ENCODE peak calls at places on chromosome 1, in five cellular contexts. Z is lung, R is body of pancreas, W is uterus, J is left ventricle myocardium inferior. M is an unnamed sample. For H3K27me3 and H3K4me1, the result is how much of the 10 kb centered on the place peaks cover.

GRCh38 chr1:40182956-40183710 is 21.9 kb downstream of the RLF start:
- DNase-seq in Z (no peak), R (no peak), W (no peak), J (no peak), M (peak)

GRCh38 chr1:11680270-11681070 is 478 bp downstream of the MAD2L2 start:
- DNase-seq in Z (no peak), R (no peak), W (no peak), J (no peak), M (no peak)

GRCh38 chr1:51664412-51665240 is 47.7 kb downstream of the OSBPL9 start:
- DNase-seq in Z (no peak), R (no peak), W (no peak), J (no peak), M (peak)

GRCh38 chr1:112058815-112059450 is 69.5 kb upstream of the KCND3 start:
- DNase-seq in Z (no peak), R (no peak), W (no peak), J (no peak), M (no peak)

GRCh38 chr1:2385606-2386280 is 5.6 kb downstream of the MORN1 start:
- DNase-seq in Z (no peak), R (no peak), W (no peak), J (no peak), M (no peak)

GRCh38 chr1:23065385-23065784 is 46.1 kb downstream of the KDM1A start:
- DNase-seq in Z (no peak), R (no peak), W (no peak), J (no peak), M (no peak)

GRCh38 chr1:30881266-30882181 is 27.0 kb downstream of the SDC3 start:
- DNase-seq in Z (no peak), R (no peak), W (no peak), J (no peak), M (no peak)

GRCh38 chr1:115461526-115461925 is 123.5 kb upstream of the NGF start:
- DNase-seq in Z (no peak), R (no peak), W (no peak), J (no peak), M (no peak)

GRCh38 chr1:78171736-78172590 is 126.2 kb downstream of the GIPC2 start:
- DNase-seq in Z (no peak), R (no peak), W (no peak), J (no peak), M (no peak)

GRCh38 chr1:8874230-8875201 is 4.0 kb downstream of the ENO1 start:
- DNase-seq in Z (no peak), R (no peak), W (no peak), J (no peak), M (no peak)

DNA sequence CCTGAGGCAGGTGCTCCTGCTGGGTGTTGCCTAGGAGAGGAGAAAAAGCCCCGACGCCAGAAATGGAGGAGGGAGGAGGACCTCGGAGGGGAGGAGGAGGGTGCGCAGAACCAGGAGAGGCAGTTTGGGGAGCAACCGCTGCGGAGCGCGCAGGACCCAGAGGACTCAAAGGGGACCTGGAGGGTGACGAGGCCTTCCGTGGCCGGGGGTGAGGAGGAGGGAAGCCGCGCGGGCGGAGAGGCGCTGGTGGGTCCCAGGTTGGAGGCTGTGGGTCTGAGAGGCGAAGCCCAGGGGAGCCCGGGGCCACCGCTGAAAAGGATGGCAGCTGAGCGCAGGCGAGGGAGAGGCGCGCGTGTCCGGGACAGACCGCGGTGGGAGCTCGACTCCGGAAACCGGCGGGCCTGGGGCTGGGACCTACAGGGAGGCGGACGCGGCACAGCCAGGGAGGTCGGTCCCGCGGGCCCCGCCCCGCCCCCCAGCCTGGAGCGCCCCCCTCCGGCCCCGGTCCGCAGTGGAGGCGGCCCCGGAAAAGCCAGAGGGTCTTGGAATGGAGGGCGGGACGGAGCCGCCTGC is 15.1 kb downstream of the RNF223 start:
- DNase-seq in Z (no peak), R (no peak), W (no peak), J (no peak), M (no peak)
- H3K27me3 ChIP-seq in Z (under half), R (under half), W (under half), J (half or more), M (under half)

DNA sequence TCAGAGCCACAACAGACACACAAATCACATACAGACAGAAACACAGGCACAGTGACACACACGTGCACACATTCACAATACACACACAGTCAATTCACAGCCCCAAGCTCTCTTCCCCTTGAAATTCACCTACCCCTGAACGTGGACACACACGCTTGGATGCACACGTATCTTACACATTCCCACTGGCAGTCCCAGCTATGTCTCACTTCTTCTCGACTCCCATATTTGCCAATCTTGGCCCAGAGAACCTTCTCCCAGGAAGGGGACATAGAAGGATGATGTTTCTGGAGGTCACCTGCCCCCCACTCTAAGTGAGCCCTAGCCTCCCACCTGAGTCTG is 1.6 kb downstream of the CRYBG2 start:
- DNase-seq in Z (no peak), R (no peak), W (no peak), J (no peak), M (no peak)
- H3K4me3 ChIP-seq in Z (no peak), R (no peak), W (no peak), J (no peak), M (no peak)

GRCh38 chr1:26744075-26744958 is 43.4 kb upstream of the PIGV start:
- DNase-seq in Z (peak), R (peak), W (peak), J (peak), M (peak)
- H3K4me1 ChIP-seq in Z (under half), R (under half), W (under half), J (half or more), M (under half)

DNA sequence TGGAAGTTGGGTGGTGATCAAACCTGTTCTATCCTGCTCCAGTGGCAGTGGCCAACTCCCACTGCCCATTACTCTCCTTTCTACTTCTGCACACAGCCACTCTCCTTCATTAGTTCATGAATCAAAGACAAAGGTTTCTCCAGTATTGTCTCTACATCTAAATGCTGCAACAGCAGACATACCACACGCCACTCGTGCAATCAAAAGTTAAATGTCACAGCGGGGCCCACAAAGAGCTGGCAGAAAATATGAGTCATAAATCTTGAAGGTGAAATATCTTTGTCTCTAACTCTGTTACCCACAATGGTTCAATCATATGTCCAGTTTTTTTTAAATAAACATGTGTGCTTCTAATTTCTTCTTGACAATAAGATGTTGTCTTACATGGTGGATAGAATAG is 13.3 kb downstream of the APCS start:
- DNase-seq in Z (no peak), R (no peak), W (no peak), J (no peak), M (peak)
- H3K27me3 ChIP-seq in Z (under half), R (under half), W (under half), J (under half), M (under half)

GRCh38 chr1:110916669-110917306 is 43.8 kb downstream of the CD53 start:
- DNase-seq in Z (no peak), R (no peak), W (no peak), J (no peak), M (no peak)
- H3K4me3 ChIP-seq in Z (no peak), R (no peak), W (no peak), J (no peak), M (no peak)

DNA sequence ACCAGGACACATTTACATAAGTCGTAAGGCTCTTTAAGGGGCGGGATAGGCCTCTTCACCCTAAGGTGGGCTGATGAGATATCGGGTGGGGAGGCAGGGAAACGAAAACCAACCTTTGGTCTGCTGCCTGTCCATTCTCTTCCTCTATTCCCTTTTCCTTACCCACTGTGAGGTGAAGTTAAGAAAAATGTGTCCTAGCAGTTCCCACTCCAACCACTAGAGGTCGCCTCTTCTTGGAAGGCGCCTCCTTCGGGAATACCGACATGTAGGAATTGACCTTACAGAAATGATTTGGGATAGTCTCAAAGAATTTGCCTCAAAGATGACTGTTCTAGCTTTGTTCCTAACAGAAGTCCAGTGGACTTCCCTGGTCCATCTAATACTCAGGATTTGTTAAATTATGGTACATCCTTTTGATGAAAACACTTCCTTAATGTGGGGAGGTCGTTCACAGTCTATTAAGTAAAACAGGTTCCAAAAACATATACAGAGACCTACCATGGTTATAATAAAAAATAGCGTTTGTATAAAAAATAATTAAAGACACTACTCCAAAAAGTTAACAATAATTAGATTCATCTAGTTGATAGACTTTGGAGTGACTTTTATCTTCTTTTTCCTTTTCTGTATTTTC is 14.1 kb downstream of the AZIN2 start:
- DNase-seq in Z (peak), R (peak), W (peak), J (no peak), M (peak)
- H3K4me1 ChIP-seq in Z (under half), R (under half), W (under half), J (under half), M (under half)

GRCh38 chr1:80367058-80367457 is 1360.5 kb upstream of the ADGRL4 start:
- DNase-seq in Z (no peak), R (no peak), W (no peak), J (no peak), M (no peak)
- H3K27me3 ChIP-seq in Z (under half), R (under half), W (under half), J (under half), M (under half)

M was measured in SJSA1.